ENCODE peak calls at places on chromosome 10, in eight cellular contexts. D is astrocyte of the spinal cord, W is neural crest cell, X is psoas muscle, L is transverse colon, S is cardiac muscle cell, A is adrenal gland, R is NB4. M is an unnamed sample.

GRCh38 chr10:118501637-118502440 is 93.6 kb downstream of the PRLHR start:
- DNase-seq in D (peak), W (no peak), X (no peak), L (no peak), S (no peak), A (no peak), R (peak), M (no peak)

GRCh38 chr10:129055225-129055624 is 411.8 kb upstream of the MGMT start:
- DNase-seq in D (no peak), W (peak), X (no peak), L (no peak), S (no peak), A (no peak), R (no peak), M (no peak)

GRCh38 chr10:125009580-125010235 is 67.8 kb downstream of the ZRANB1 start:
- DNase-seq in D (no peak), W (no peak), X (no peak), L (no peak), S (no peak), A (no peak), R (no peak), M (no peak)

GRCh38 chr10:79098061-79098460 is 29.3 kb downstream of the ZMIZ1 start:
- DNase-seq in D (no peak), W (no peak), X (no peak), L (no peak), S (no peak), A (no peak), R (no peak), M (no peak)

GRCh38 chr10:30186371-30186875 is 127.0 kb upstream of the JCAD start:
- DNase-seq in D (no peak), W (no peak), X (no peak), L (peak), S (no peak), A (no peak), R (no peak), M (no peak)

GRCh38 chr10:22251751-22252285 is 34.0 kb upstream of the EBLN1 start:
- DNase-seq in D (peak), W (peak), X (peak), L (peak), S (peak), A (peak), R (peak), M (peak)

GRCh38 chr10:21579291-21579690 is 45.3 kb downstream of the MLLT10 start:
- DNase-seq in D (no peak), W (no peak), X (no peak), L (no peak), S (no peak), A (no peak), R (no peak), M (no peak)

GRCh38 chr10:17229717-17229966 is 1.6 kb downstream of the VIM start:
- DNase-seq in D (no peak), W (no peak), X (no peak), L (no peak), S (no peak), A (peak), R (no peak), M (peak)

GRCh38 chr10:13894412-13895093 is 307.8 kb downstream of the PRPF18 start:
- DNase-seq in D (no peak), W (no peak), X (no peak), L (no peak), S (no peak), A (no peak), R (no peak), M (no peak)

GRCh38 chr10:24483701-24484100 is 240.0 kb downstream of the ARHGAP21 start:
- DNase-seq in D (peak), W (no peak), X (peak), L (peak), S (no peak), A (peak), R (peak), M (no peak)

GRCh38 chr10:103231047-103231551 is 14.6 kb upstream of the RPEL1 start:
- DNase-seq in D (peak), W (no peak), X (no peak), L (no peak), S (peak), A (no peak), R (no peak), M (no peak)

GRCh38 chr10:71125749-71126107 is 86.6 kb upstream of the UNC5B start:
- DNase-seq in D (no peak), W (no peak), X (no peak), L (no peak), S (no peak), A (no peak), R (no peak), M (no peak)

GRCh38 chr10:45580371-45580770 is 92.2 kb downstream of the ZFAND4 start:
- DNase-seq in D (no peak), W (no peak), X (no peak), L (no peak), S (no peak), A (no peak), R (no peak), M (no peak)

GRCh38 chr10:369441-370221 is 234.4 kb downstream of the ZMYND11 start:
- DNase-seq in D (peak), W (no peak), X (no peak), L (no peak), S (no peak), A (no peak), R (no peak), M (no peak)

GRCh38 chr10:100654835-100655759 is 90.3 kb upstream of the PAX2 start:
- DNase-seq in D (no peak), W (no peak), X (no peak), L (no peak), S (peak), A (no peak), R (peak), M (peak)

GRCh38 chr10:105466521-105466920 is 825.4 kb downstream of the SORCS3 start:
- DNase-seq in D (no peak), W (no peak), X (no peak), L (no peak), S (no peak), A (no peak), R (no peak), M (no peak)

GRCh38 chr10:77537720-77538373 is 99.8 kb downstream of the KCNMA1 start:
- DNase-seq in D (no peak), W (no peak), X (no peak), L (no peak), S (no peak), A (no peak), R (no peak), M (no peak)

GRCh38 chr10:31686566-31686965 is 242.1 kb downstream of the ARHGAP12 start:
- DNase-seq in D (no peak), W (no peak), X (no peak), L (no peak), S (no peak), A (no peak), R (no peak), M (no peak)

GRCh38 chr10:75379234-75379724 is 22.3 kb downstream of the ZNF503 start:
- DNase-seq in D (no peak), W (no peak), X (no peak), L (no peak), S (no peak), A (no peak), R (no peak), M (no peak)

GRCh38 chr10:33428706-33429105 is 94.2 kb upstream of the NRP1 start:
- DNase-seq in D (no peak), W (no peak), X (no peak), L (no peak), S (no peak), A (no peak), R (no peak), M (no peak)

GRCh38 chr10:89522463-89522862 is 12.9 kb downstream of the SLC16A12 start:
- DNase-seq in D (peak), W (no peak), X (no peak), L (no peak), S (no peak), A (no peak), R (no peak), M (no peak)

GRCh38 chr10:92891885-92892705 is 43.8 kb downstream of the EXOC6 start:
- DNase-seq in D (peak), W (no peak), X (peak), L (peak), S (peak), A (peak), R (no peak), M (no peak)

GRCh38 chr10:19730848-19731247 is 85.4 kb upstream of the PLXDC2 start:
- DNase-seq in D (peak), W (no peak), X (no peak), L (no peak), S (no peak), A (no peak), R (no peak), M (no peak)

GRCh38 chr10:13831711-13832110 is 244.9 kb downstream of the PRPF18 start:
- DNase-seq in D (peak), W (no peak), X (no peak), L (no peak), S (no peak), A (peak), R (peak), M (no peak)

GRCh38 chr10:110533149-110533548 is 34.3 kb upstream of the SMC3 start:
- DNase-seq in D (no peak), W (no peak), X (no peak), L (no peak), S (no peak), A (no peak), R (peak), M (no peak)

GRCh38 chr10:119933179-119933578 is 40.6 kb downstream of the SEC23IP start:
- DNase-seq in D (peak), W (no peak), X (no peak), L (no peak), S (peak), A (no peak), R (peak), M (no peak)

GRCh38 chr10:125407000-125407502 is 246.7 kb upstream of the CTBP2 start:
- DNase-seq in D (peak), W (no peak), X (no peak), L (no peak), S (no peak), A (no peak), R (no peak), M (no peak)

GRCh38 chr10:514137-514671 is 175.3 kb downstream of the DIP2C start:
- DNase-seq in D (no peak), W (no peak), X (no peak), L (no peak), S (no peak), A (no peak), R (no peak), M (no peak)

GRCh38 chr10:75140246-75140645 is 28.8 kb downstream of the SAMD8 start:
- DNase-seq in D (no peak), W (no peak), X (no peak), L (no peak), S (no peak), A (no peak), R (no peak), M (no peak)

GRCh38 chr10:21769041-21769440 is 234.5 kb downstream of the DNAJC1 start:
- DNase-seq in D (no peak), W (no peak), X (no peak), L (no peak), S (no peak), A (no peak), R (no peak), M (no peak)

GRCh38 chr10:35711615-35712411 is 69.7 kb upstream of the FZD8 start:
- DNase-seq in D (no peak), W (no peak), X (no peak), L (no peak), S (no peak), A (no peak), R (no peak), M (no peak)

GRCh38 chr10:83372646-83373045 is 766.7 kb upstream of the GHITM start:
- DNase-seq in D (peak), W (no peak), X (no peak), L (no peak), S (no peak), A (no peak), R (no peak), M (no peak)

GRCh38 chr10:114261116-114261515 is 22.1 kb downstream of the VWA2 start:
- DNase-seq in D (peak), W (no peak), X (no peak), L (no peak), S (no peak), A (no peak), R (no peak), M (no peak)

GRCh38 chr10:82411416-82411815 is 536.4 kb downstream of the NRG3 start:
- DNase-seq in D (no peak), W (no peak), X (no peak), L (no peak), S (no peak), A (no peak), R (no peak), M (no peak)

GRCh38 chr10:21318768-21319167 is 206.7 kb downstream of the SKIDA1 start:
- DNase-seq in D (no peak), W (no peak), X (no peak), L (no peak), S (peak), A (no peak), R (no peak), M (no peak)

GRCh38 chr10:114868801-114869200 is 47.2 kb downstream of the FHIP2A start:
- DNase-seq in D (peak), W (no peak), X (no peak), L (no peak), S (no peak), A (no peak), R (no peak), M (no peak)

GRCh38 chr10:107476408-107476807 is 311.9 kb upstream of the SORCS1 start:
- DNase-seq in D (no peak), W (no peak), X (no peak), L (no peak), S (no peak), A (no peak), R (no peak), M (no peak)

GRCh38 chr10:3738855-3739350 is 46.1 kb downstream of the KLF6 start:
- DNase-seq in D (no peak), W (no peak), X (no peak), L (no peak), S (no peak), A (no peak), R (no peak), M (no peak)

GRCh38 chr10:3737811-3738311 is 47.1 kb downstream of the KLF6 start:
- DNase-seq in D (no peak), W (no peak), X (no peak), L (no peak), S (no peak), A (no peak), R (no peak), M (no peak)

GRCh38 chr10:3734111-3734510 is 50.9 kb downstream of the KLF6 start:
- DNase-seq in D (no peak), W (no peak), X (no peak), L (no peak), S (no peak), A (no peak), R (no peak), M (no peak)

GRCh38 chr10:3740157-3740871 is 44.7 kb downstream of the KLF6 start:
- DNase-seq in D (no peak), W (no peak), X (no peak), L (no peak), S (no peak), A (no peak), R (no peak), M (no peak)

DNA sequence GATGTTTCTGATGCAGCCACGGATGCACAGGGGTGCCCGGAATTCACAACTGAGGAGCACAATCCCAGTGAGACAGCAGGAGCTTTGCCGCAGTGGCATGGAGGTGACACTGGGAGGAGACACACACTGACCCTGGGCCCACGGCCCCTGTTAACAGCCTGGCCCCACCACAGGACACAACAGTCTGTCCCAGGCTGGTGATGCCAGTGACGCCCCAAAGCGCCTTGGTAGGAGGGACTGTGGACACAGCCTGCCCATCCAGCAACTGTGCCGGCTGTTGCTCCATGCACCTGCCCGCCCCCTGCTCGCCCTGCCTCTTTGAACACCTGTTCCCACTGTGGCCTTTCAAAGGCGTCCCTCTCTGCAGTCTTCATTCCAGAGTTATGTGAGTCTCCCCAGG is 49.8 kb downstream of the KLF6 start:
- DNase-seq in D (no peak), W (no peak), X (no peak), L (no peak), S (no peak), A (no peak), R (no peak), M (no peak)
- TF ChIP-seq CTCF in D (no peak), W (no peak), X (peak), L (no peak), S (no peak), A (peak), R (no peak), M (no peak)

DNA sequence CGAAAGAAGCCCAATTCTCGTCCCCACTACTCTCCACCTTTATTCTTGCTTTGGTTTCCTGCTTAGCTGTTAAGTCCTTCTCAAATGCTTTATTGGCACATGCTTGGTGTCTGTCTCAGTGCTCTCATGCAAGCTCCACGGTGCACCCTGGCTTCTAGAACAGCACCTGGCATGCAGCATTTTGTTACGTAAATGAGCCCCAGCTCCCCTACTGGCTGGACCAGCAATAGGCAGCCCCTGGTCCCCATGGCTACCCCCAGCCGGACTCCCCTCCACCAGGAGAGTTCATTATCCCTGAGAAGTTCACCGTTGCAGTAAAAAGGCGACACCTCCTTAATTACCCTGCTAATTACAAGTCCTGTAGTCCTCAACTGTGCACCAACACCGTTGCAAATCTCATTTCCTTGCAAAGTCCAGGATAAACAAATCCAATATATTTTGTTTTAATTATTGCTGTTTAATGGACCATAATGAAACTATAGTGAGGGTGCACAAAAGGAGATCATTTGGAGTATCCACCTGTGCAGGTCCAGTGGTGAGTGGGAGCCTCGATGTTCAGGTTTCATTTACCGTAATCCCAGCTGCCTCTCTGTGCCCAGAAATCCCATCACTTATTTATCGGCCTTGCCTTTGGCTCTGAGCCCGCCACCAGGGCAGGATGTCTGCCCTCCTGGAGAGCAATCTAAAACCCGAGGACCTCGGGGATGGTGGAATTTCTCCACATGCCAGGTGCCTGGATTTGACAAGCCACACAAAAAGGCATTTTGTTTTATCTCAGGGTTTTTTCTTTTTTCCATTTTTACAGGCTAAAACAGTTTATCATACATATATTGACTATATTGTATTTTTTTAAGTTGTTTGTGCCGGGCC is 12.8 kb upstream of the DRGX start:
- DNase-seq in D (no peak), W (no peak), X (no peak), L (no peak), S (peak), A (no peak), R (peak), M (no peak)
- TF ChIP-seq CTCF in D (peak), W (no peak), X (no peak), L (no peak), S (peak), A (no peak), R (peak), M (peak)

GRCh38 chr10:93977442-93977841 is 16.3 kb upstream of the PLCE1 start:
- DNase-seq in D (no peak), W (no peak), X (no peak), L (no peak), S (no peak), A (no peak), R (no peak), M (no peak)
- TF ChIP-seq CTCF in D (no peak), W (no peak), X (no peak), L (no peak), S (no peak), A (no peak), R (no peak), M (no peak)

DNA sequence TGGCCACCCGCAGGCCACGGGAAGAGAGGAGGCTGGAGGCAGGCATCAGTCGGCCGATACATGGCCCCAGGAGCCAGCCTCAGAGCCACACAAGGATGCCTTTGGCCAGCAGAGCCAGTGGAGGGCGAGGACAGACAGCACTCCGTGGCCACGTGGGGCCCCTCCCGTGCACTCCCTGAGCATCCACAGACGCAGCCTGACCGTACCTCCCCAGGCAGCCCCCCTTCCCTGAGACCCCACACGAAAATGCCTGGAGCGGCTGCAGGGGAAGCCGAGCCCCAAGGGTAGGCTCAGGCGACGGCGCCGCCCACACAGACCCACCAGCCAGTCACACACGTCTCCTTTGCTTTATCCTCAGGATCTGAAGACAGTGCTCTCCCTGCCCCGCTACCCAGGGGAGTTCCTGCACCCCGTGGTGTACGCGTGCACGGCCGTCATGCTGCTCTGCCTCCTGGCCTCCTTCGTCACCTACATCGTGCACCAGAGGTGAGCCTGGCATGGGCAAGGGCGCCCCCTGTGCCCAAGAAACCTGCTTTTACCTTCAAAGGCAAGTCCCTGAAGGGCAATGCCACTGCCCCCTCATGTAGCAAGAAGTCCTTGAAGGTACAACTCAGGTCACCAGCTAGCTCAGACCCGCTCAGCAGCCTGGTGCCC is 9.0 kb downstream of the ADGRA1 start:
- DNase-seq in D (no peak), W (no peak), X (no peak), L (no peak), S (no peak), A (no peak), R (peak), M (no peak)
- TF ChIP-seq CTCF in D (no peak), W (no peak), X (no peak), L (no peak), S (no peak), A (no peak), R (peak), M (no peak)